ENCODE peak calls at places on chromosome 21, in eight cellular contexts. S, R, V, Q, E, C, N and W are unnamed samples.

GRCh38 chr21:41080485-41080884 is 87.5 kb upstream of the BACE2 start:
- DNase-seq in E (no peak), C (no peak), R (no peak), N (no peak), S (no peak), Q (no peak), V (no peak), W (no peak)

GRCh38 chr21:36847189-36847588 is 119.3 kb downstream of the HLCS start:
- DNase-seq in R (no peak), V (no peak), E (no peak), N (no peak), Q (no peak), C (no peak), S (no peak), W (no peak)

GRCh38 chr21:9750341-9751086 is 770.9 kb upstream of the TPTE start:
- DNase-seq in S (no peak), E (no peak), Q (no peak), V (no peak), C (no peak), N (no peak), R (no peak), W (no peak)

GRCh38 chr21:42864286-42864685 is 15.1 kb downstream of the WDR4 start:
- DNase-seq in S (no peak), C (no peak), R (no peak), Q (no peak), N (no peak), E (no peak), V (no peak), W (peak)

GRCh38 chr21:35868005-35868868 is 192.1 kb downstream of the SETD4 start:
- DNase-seq in S (no peak), V (no peak), N (no peak), R (no peak), C (no peak), E (no peak), Q (no peak), W (no peak)

GRCh38 chr21:45504516-45505415 is 37.5 kb downstream of the SLC19A1 start:
- DNase-seq in C (peak), S (no peak), Q (peak), R (no peak), V (no peak), N (peak), E (no peak), W (peak)

GRCh38 chr21:14215971-14216621 is at the start of gene RBM11:
- DNase-seq in Q (peak), S (peak), E (peak), N (peak), V (peak), C (peak), R (peak), W (peak)

GRCh38 chr21:15289896-15290841 is 225.4 kb upstream of the NRIP1 start:
- DNase-seq in V (no peak), R (peak), E (no peak), Q (peak), N (no peak), C (no peak), S (no peak), W (no peak)